ENCODE peak calls at places on chromosomes 1 and 21, in nine cellular contexts. I, D, N, R, G, Z, P, T and O are unnamed samples. For H3K36me3, the result is how much of the 10 kb centered on the place peaks cover.

GRCh38 chr1:76110662-76111061 is 36.1 kb downstream of the ST6GALNAC3 start:
- DNase-seq in I (no peak), D (no peak), N (no peak), R (no peak), G (no peak), Z (no peak), P (no peak), T (no peak), O (no peak)

GRCh38 chr21:42779431-42779861 is 99.9 kb downstream of the WDR4 start:
- DNase-seq in I (no peak), D (no peak), N (no peak), R (no peak), G (no peak), Z (no peak), P (no peak), T (no peak), O (no peak)

GRCh38 chr1:157439318-157439954 is 112.9 kb downstream of the FCRL5 start:
- DNase-seq in I (no peak), D (no peak), N (no peak), R (no peak), G (no peak), Z (no peak), P (no peak), T (no peak), O (peak)

GRCh38 chr1:109065137-109065536 is 10.7 kb downstream of the TAF13 start:
- DNase-seq in I (no peak), D (no peak), N (no peak), R (no peak), G (no peak), Z (no peak), P (no peak), T (no peak), O (no peak)

GRCh38 chr1:234772345-234773147 is 162.6 kb upstream of the IRF2BP2 start:
- DNase-seq in I (peak), D (peak), N (peak), R (no peak), G (peak), Z (peak), P (peak), T (peak), O (peak)

GRCh38 chr1:178291166-178291565 is 197.3 kb downstream of the RASAL2 start:
- DNase-seq in I (no peak), D (no peak), N (no peak), R (no peak), G (no peak), Z (no peak), P (no peak), T (no peak), O (no peak)

GRCh38 chr1:33378976-33379375 is 51.9 kb downstream of the PHC2 start:
- DNase-seq in I (peak), D (no peak), N (no peak), R (no peak), G (no peak), Z (no peak), P (no peak), T (no peak), O (no peak)

GRCh38 chr1:186559601-186560116 is 98.7 kb upstream of the PDC start:
- DNase-seq in I (peak), D (no peak), N (no peak), R (no peak), G (no peak), Z (no peak), P (no peak), T (no peak), O (no peak)

GRCh38 chr1:187326554-187326953 is 497.8 kb downstream of the PLA2G4A start:
- DNase-seq in I (no peak), D (no peak), N (no peak), R (no peak), G (no peak), Z (no peak), P (no peak), T (no peak), O (no peak)

GRCh38 chr1:6207921-6208320 is 2.0 kb downstream of the RNF207 start:
- DNase-seq in I (no peak), D (no peak), N (no peak), R (no peak), G (no peak), Z (no peak), P (no peak), T (no peak), O (no peak)

GRCh38 chr1:167165948-167166702 is 54.6 kb upstream of the POU2F1 start:
- DNase-seq in I (peak), D (no peak), N (no peak), R (no peak), G (no peak), Z (no peak), P (no peak), T (peak), O (peak)

GRCh38 chr1:159755608-159756007 is 25.2 kb upstream of the DUSP23 start:
- DNase-seq in I (no peak), D (no peak), N (no peak), R (no peak), G (no peak), Z (no peak), P (no peak), T (no peak), O (peak)

GRCh38 chr21:30268608-30269197 is 14.0 kb downstream of the KRTAP24-1 start:
- DNase-seq in I (peak), D (peak), N (no peak), R (no peak), G (no peak), Z (no peak), P (no peak), T (no peak), O (no peak)

GRCh38 chr1:45721207-45721606 is 29.2 kb downstream of the IPP start:
- DNase-seq in I (no peak), D (no peak), N (no peak), R (no peak), G (no peak), Z (no peak), P (no peak), T (no peak), O (no peak)

GRCh38 chr1:100448371-100448770 is 89.6 kb upstream of the GPR88 start:
- DNase-seq in I (no peak), D (no peak), N (no peak), R (no peak), G (no peak), Z (peak), P (no peak), T (peak), O (peak)

GRCh38 chr1:18681423-18681835 is 50.8 kb downstream of the PAX7 start:
- DNase-seq in I (peak), D (peak), N (peak), R (no peak), G (no peak), Z (no peak), P (no peak), T (peak), O (peak)

GRCh38 chr1:76023669-76024407 is 50.7 kb upstream of the ST6GALNAC3 start:
- DNase-seq in I (no peak), D (no peak), N (no peak), R (no peak), G (no peak), Z (no peak), P (no peak), T (no peak), O (peak)

GRCh38 chr1:97820470-97821188 is 100.2 kb downstream of the DPYD start:
- DNase-seq in I (peak), D (no peak), N (no peak), R (no peak), G (no peak), Z (no peak), P (no peak), T (peak), O (peak)

GRCh38 chr21:19541612-19542011 is 1138.0 kb upstream of the TMPRSS15 start:
- DNase-seq in I (no peak), D (no peak), N (no peak), R (no peak), G (peak), Z (no peak), P (no peak), T (no peak), O (peak)

GRCh38 chr1:43706598-43707190 is 642 bp upstream of the ST3GAL3 start:
- DNase-seq in I (peak), D (peak), N (no peak), R (no peak), G (peak), Z (no peak), P (no peak), T (no peak), O (peak)

GRCh38 chr1:119964673-119965363 is 68.5 kb upstream of the ADAM30 start:
- DNase-seq in I (no peak), D (no peak), N (no peak), R (no peak), G (no peak), Z (no peak), P (peak), T (no peak), O (no peak)

GRCh38 chr1:29576510-29576909 is 340.2 kb downstream of the PTPRU start:
- DNase-seq in I (no peak), D (no peak), N (no peak), R (no peak), G (no peak), Z (no peak), P (no peak), T (no peak), O (no peak)

GRCh38 chr1:8846263-8846662 is 28.8 kb upstream of the RERE start:
- DNase-seq in I (no peak), D (no peak), N (no peak), R (no peak), G (no peak), Z (no peak), P (no peak), T (no peak), O (peak)

GRCh38 chr1:247077234-247077633 is 1.4 kb downstream of the ZNF670 start:
- DNase-seq in I (no peak), D (no peak), N (no peak), R (no peak), G (no peak), Z (no peak), P (no peak), T (no peak), O (no peak)

GRCh38 chr1:206479164-206480125 is 9.2 kb downstream of the IKBKE start:
- DNase-seq in I (peak), D (peak), N (peak), R (peak), G (peak), Z (peak), P (peak), T (peak), O (peak)

GRCh38 chr1:65953170-65953569 is 160.5 kb downstream of the PDE4B start:
- DNase-seq in I (no peak), D (no peak), N (no peak), R (no peak), G (no peak), Z (no peak), P (no peak), T (no peak), O (no peak)

GRCh38 chr1:20089328-20090077 is 19.5 kb downstream of the PLA2G5 start:
- DNase-seq in I (no peak), D (no peak), N (no peak), R (no peak), G (no peak), Z (no peak), P (no peak), T (no peak), O (no peak)

GRCh38 chr1:109805486-109806180 is 41.9 kb upstream of the EPS8L3 start:
- DNase-seq in I (no peak), D (peak), N (no peak), R (no peak), G (no peak), Z (peak), P (no peak), T (no peak), O (no peak)

GRCh38 chr21:33261635-33262034 is 4.5 kb upstream of the IL10RB start:
- DNase-seq in I (no peak), D (peak), N (no peak), R (peak), G (no peak), Z (no peak), P (no peak), T (no peak), O (no peak)

GRCh38 chr1:63828322-63829044 is 54.7 kb downstream of the ROR1 start:
- DNase-seq in I (no peak), D (no peak), N (no peak), R (no peak), G (no peak), Z (no peak), P (no peak), T (no peak), O (no peak)

GRCh38 chr1:201711101-201711597 is 117.8 kb upstream of the IPO9 start:
- DNase-seq in I (no peak), D (no peak), N (no peak), R (no peak), G (no peak), Z (no peak), P (no peak), T (no peak), O (no peak)

GRCh38 chr21:36385233-36385908 is at the start of gene CHAF1B:
- DNase-seq in I (peak), D (peak), N (peak), R (peak), G (peak), Z (peak), P (peak), T (peak), O (peak)

GRCh38 chr1:191804311-191804710 is 354.0 kb upstream of the RGS18 start:
- DNase-seq in I (peak), D (no peak), N (no peak), R (no peak), G (no peak), Z (no peak), P (no peak), T (no peak), O (no peak)

GRCh38 chr1:47915677-47916353 is 81.4 kb downstream of the TRABD2B start:
- DNase-seq in I (no peak), D (no peak), N (no peak), R (no peak), G (no peak), Z (no peak), P (no peak), T (no peak), O (no peak)

GRCh38 chr1:30034627-30035521 is 688.5 kb downstream of the MATN1 start:
- DNase-seq in I (no peak), D (no peak), N (no peak), R (no peak), G (no peak), Z (no peak), P (no peak), T (no peak), O (no peak)

DNA sequence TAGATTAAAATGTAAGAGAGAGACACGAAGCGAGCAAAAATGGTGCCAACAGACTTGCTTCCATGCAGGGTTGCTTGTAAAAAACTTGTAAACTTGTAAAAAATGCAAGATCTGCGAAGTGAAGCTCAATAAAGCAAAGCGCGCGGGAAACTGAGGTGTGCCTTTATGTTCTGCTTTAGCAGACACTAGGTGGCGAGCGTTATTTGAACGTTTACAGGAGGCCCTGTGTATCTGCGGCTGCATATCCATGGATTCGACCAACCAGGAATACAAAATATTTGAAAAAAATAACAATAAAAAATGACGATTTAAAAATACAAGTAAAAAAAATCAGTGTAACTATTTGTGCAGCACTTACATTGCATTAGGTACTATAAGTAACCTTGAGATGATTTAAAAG is 1.5 kb downstream of the UBE2G2 start:
- DNase-seq in I (peak), D (no peak), N (no peak), R (peak), G (no peak), Z (peak), P (no peak), T (no peak), O (peak)
- H3K36me3 ChIP-seq in I (under half), D (half or more), N (under half), R (under half), G (under half), Z (under half), P (under half), T (under half), O (under half)

GRCh38 chr1:41015281-41015680 is 6.2 kb downstream of the SLFNL1 start:
- DNase-seq in I (no peak), D (no peak), N (no peak), R (no peak), G (no peak), Z (no peak), P (no peak), T (no peak), O (no peak)

GRCh38 chr1:41015894-41016470 is 5.5 kb downstream of the SLFNL1 start:
- DNase-seq in I (no peak), D (no peak), N (no peak), R (no peak), G (no peak), Z (no peak), P (no peak), T (no peak), O (no peak)

GRCh38 chr1:41018039-41018438 is 3.5 kb downstream of the SLFNL1 start:
- DNase-seq in I (no peak), D (no peak), N (no peak), R (no peak), G (no peak), Z (no peak), P (no peak), T (no peak), O (no peak)

GRCh38 chr1:41019353-41019745 is 2.2 kb downstream of the SLFNL1 start:
- DNase-seq in I (no peak), D (no peak), N (no peak), R (no peak), G (no peak), Z (no peak), P (no peak), T (no peak), O (no peak)

GRCh38 chr1:41017141-41018024 is 4.1 kb downstream of the SLFNL1 start:
- DNase-seq in I (no peak), D (no peak), N (no peak), R (no peak), G (no peak), Z (no peak), P (no peak), T (no peak), O (no peak)
- H3K36me3 ChIP-seq in I (under half), D (half or more), N (under half), R (under half), G (under half), Z (under half), P (under half), T (under half), O (under half)

GRCh38 chr21:28936036-28936435 is 56.6 kb downstream of the LTN1 start:
- DNase-seq in I (no peak), D (no peak), N (no peak), R (no peak), G (no peak), Z (no peak), P (no peak), T (no peak), O (no peak)
- H3K36me3 ChIP-seq in I (under half), D (half or more), N (under half), R (under half), G (under half), Z (half or more), P (under half), T (under half), O (under half)

GRCh38 chr1:223717695-223718363 is 5.5 kb downstream of the CAPN2 start:
- DNase-seq in I (no peak), D (no peak), N (no peak), R (no peak), G (no peak), Z (no peak), P (no peak), T (no peak), O (no peak)

GRCh38 chr1:223716302-223716862 is 4.0 kb downstream of the CAPN2 start:
- DNase-seq in I (no peak), D (peak), N (peak), R (no peak), G (no peak), Z (no peak), P (no peak), T (no peak), O (peak)

GRCh38 chr1:223717123-223717522 is 4.8 kb downstream of the CAPN2 start:
- DNase-seq in I (no peak), D (no peak), N (no peak), R (no peak), G (no peak), Z (no peak), P (no peak), T (no peak), O (no peak)

GRCh38 chr1:223720987-223721591 is 8.8 kb downstream of the CAPN2 start:
- DNase-seq in I (no peak), D (no peak), N (no peak), R (no peak), G (no peak), Z (peak), P (no peak), T (peak), O (peak)

GRCh38 chr1:223718850-223719249 is 6.5 kb downstream of the CAPN2 start:
- DNase-seq in I (no peak), D (no peak), N (no peak), R (no peak), G (no peak), Z (no peak), P (no peak), T (no peak), O (no peak)
- H3K36me3 ChIP-seq in I (under half), D (under half), N (under half), R (under half), G (under half), Z (half or more), P (under half), T (under half), O (under half)

DNA sequence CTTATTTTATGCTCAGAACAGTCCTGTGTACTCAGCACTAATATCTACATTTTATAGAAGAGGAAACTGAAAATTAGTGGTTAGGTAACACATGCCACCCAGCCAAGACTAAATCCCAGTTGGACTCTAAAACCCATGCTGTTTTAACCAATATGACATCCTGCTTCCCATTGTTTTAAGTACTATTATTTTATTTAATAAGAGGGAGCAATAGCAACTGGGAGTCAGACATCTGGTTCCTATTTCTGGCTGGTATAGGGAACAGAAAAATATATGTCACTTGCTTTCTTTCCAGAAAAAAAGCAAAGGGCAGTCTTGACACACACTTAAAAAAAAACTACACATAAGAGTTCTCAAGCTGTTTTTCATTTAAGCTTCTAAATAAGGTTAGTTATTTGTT is 11.9 kb downstream of the KLHL12 start:
- DNase-seq in I (no peak), D (no peak), N (no peak), R (no peak), G (no peak), Z (no peak), P (no peak), T (no peak), O (no peak)
- H3K36me3 ChIP-seq in I (half or more), D (half or more), N (under half), R (under half), G (under half), Z (half or more), P (half or more), T (under half), O (under half)

DNA sequence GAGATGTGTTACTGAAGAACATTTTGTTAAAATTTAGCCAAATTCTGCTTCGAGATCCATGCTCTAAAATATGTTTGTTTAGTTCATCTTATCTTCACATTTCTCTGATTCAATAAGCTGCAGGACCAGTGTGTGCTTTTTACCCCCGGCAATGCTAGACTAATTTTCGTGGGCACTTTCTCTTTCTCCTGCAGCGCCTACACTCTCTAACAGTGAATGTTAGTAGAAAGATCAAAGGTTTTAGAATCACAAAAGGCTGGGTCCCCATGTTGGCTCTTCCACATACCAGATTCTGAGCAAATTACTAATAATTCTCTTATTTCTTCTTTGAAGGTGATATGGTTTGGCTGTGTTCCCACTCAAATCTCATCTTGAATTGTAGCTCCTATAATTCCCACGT is 8.5 kb downstream of the CHML start:
- DNase-seq in I (no peak), D (no peak), N (no peak), R (no peak), G (no peak), Z (no peak), P (no peak), T (no peak), O (no peak)
- H3K36me3 ChIP-seq in I (under half), D (under half), N (under half), R (under half), G (under half), Z (under half), P (under half), T (under half), O (under half)